ENCODE peak calls at places on chromosomes 7 and 10, in seven cellular contexts. One of them, this sample, is unnamed. For H3K4me1 and H3K27me3, the result is how much of the 10 kb centered on the place peaks cover.

GRCh38 chr10:6218692-6219493 is 16.2 kb downstream of the PFKFB3 start:
- DNase-seq in RWPE2: peak
- DNase-seq in ovary: no peak
- DNase-seq in left lung: no peak
- DNase-seq in CD8-positive, alpha-beta memory T cell: no peak
- DNase-seq in SK-N-SH: no peak
- DNase-seq in astrocyte: peak
- DNase-seq in this sample: no peak

GRCh38 chr7:70520604-70521003 is 611.3 kb upstream of the GALNT17 start:
- DNase-seq in RWPE2: no peak
- DNase-seq in ovary: no peak
- DNase-seq in left lung: no peak
- DNase-seq in CD8-positive, alpha-beta memory T cell: no peak
- DNase-seq in SK-N-SH: no peak
- DNase-seq in astrocyte: peak
- DNase-seq in this sample: no peak

GRCh38 chr7:39375874-39376190 is 190.4 kb upstream of the YAE1 start:
- DNase-seq in RWPE2: no peak
- DNase-seq in ovary: no peak
- DNase-seq in left lung: no peak
- DNase-seq in CD8-positive, alpha-beta memory T cell: no peak
- DNase-seq in SK-N-SH: no peak
- DNase-seq in astrocyte: no peak
- DNase-seq in this sample: no peak

GRCh38 chr10:127798116-127798515 is 61.1 kb downstream of the FOXI2 start:
- DNase-seq in RWPE2: no peak
- DNase-seq in ovary: peak
- DNase-seq in left lung: no peak
- DNase-seq in CD8-positive, alpha-beta memory T cell: no peak
- DNase-seq in SK-N-SH: no peak
- DNase-seq in astrocyte: no peak
- DNase-seq in this sample: no peak

GRCh38 chr7:127822822-127823508 is 171.0 kb downstream of the SND1 start:
- DNase-seq in RWPE2: no peak
- DNase-seq in ovary: no peak
- DNase-seq in left lung: no peak
- DNase-seq in CD8-positive, alpha-beta memory T cell: no peak
- DNase-seq in SK-N-SH: no peak
- DNase-seq in astrocyte: no peak
- DNase-seq in this sample: peak

GRCh38 chr10:93208717-93209464 is 135.2 kb downstream of the CYP26A1 start:
- DNase-seq in RWPE2: no peak
- DNase-seq in ovary: no peak
- DNase-seq in left lung: no peak
- DNase-seq in CD8-positive, alpha-beta memory T cell: no peak
- DNase-seq in SK-N-SH: no peak
- DNase-seq in astrocyte: peak
- DNase-seq in this sample: no peak

GRCh38 chr7:139775829-139776266 is 1.9 kb downstream of the HIPK2 start:
- DNase-seq in RWPE2: no peak
- DNase-seq in ovary: peak
- DNase-seq in left lung: peak
- DNase-seq in CD8-positive, alpha-beta memory T cell: peak
- DNase-seq in SK-N-SH: peak
- DNase-seq in astrocyte: peak
- DNase-seq in this sample: no peak

GRCh38 chr7:118288098-118288497 is 63.6 kb downstream of the ANKRD7 start:
- DNase-seq in RWPE2: no peak
- DNase-seq in ovary: no peak
- DNase-seq in left lung: no peak
- DNase-seq in CD8-positive, alpha-beta memory T cell: peak
- DNase-seq in SK-N-SH: no peak
- DNase-seq in astrocyte: no peak
- DNase-seq in this sample: no peak

GRCh38 chr7:51455948-51456347 is 139.3 kb upstream of the COBL start:
- DNase-seq in RWPE2: no peak
- DNase-seq in ovary: no peak
- DNase-seq in left lung: no peak
- DNase-seq in CD8-positive, alpha-beta memory T cell: no peak
- DNase-seq in SK-N-SH: peak
- DNase-seq in astrocyte: no peak
- DNase-seq in this sample: no peak

GRCh38 chr7:140678816-140679130 is 6.0 kb downstream of the ADCK2 start:
- DNase-seq in RWPE2: no peak
- DNase-seq in ovary: no peak
- DNase-seq in left lung: no peak
- DNase-seq in CD8-positive, alpha-beta memory T cell: no peak
- DNase-seq in SK-N-SH: no peak
- DNase-seq in astrocyte: no peak
- DNase-seq in this sample: no peak

GRCh38 chr7:148575640-148576411 is 14.7 kb upstream of the C7orf33 start:
- DNase-seq in RWPE2: no peak
- DNase-seq in ovary: peak
- DNase-seq in left lung: peak
- DNase-seq in CD8-positive, alpha-beta memory T cell: peak
- DNase-seq in SK-N-SH: peak
- DNase-seq in astrocyte: peak
- DNase-seq in this sample: peak

GRCh38 chr10:14396441-14397048 is 65.8 kb upstream of the FRMD4A start:
- DNase-seq in RWPE2: no peak
- DNase-seq in ovary: no peak
- DNase-seq in left lung: no peak
- DNase-seq in CD8-positive, alpha-beta memory T cell: no peak
- DNase-seq in SK-N-SH: peak
- DNase-seq in astrocyte: peak
- DNase-seq in this sample: no peak

GRCh38 chr10:89160339-89160738 is 46.8 kb downstream of the CH25H start:
- DNase-seq in RWPE2: no peak
- DNase-seq in ovary: no peak
- DNase-seq in left lung: no peak
- DNase-seq in CD8-positive, alpha-beta memory T cell: no peak
- DNase-seq in SK-N-SH: no peak
- DNase-seq in astrocyte: no peak
- DNase-seq in this sample: no peak

GRCh38 chr10:97718178-97718577 is 4.6 kb downstream of the MARVELD1 start:
- DNase-seq in RWPE2: no peak
- DNase-seq in ovary: no peak
- DNase-seq in left lung: no peak
- DNase-seq in CD8-positive, alpha-beta memory T cell: no peak
- DNase-seq in SK-N-SH: no peak
- DNase-seq in astrocyte: no peak
- DNase-seq in this sample: no peak

GRCh38 chr10:87694011-87694794 is 34.5 kb downstream of the PAPSS2 start:
- DNase-seq in RWPE2: no peak
- DNase-seq in ovary: no peak
- DNase-seq in left lung: no peak
- DNase-seq in CD8-positive, alpha-beta memory T cell: no peak
- DNase-seq in SK-N-SH: no peak
- DNase-seq in astrocyte: no peak
- DNase-seq in this sample: no peak

GRCh38 chr7:107277331-107277730 is 108.5 kb downstream of the HBP1 start:
- DNase-seq in RWPE2: no peak
- DNase-seq in ovary: no peak
- DNase-seq in left lung: no peak
- DNase-seq in CD8-positive, alpha-beta memory T cell: no peak
- DNase-seq in SK-N-SH: no peak
- DNase-seq in astrocyte: no peak
- DNase-seq in this sample: no peak

GRCh38 chr7:100174582-100174981 is 2.6 kb downstream of the GPC2 start:
- DNase-seq in RWPE2: no peak
- DNase-seq in ovary: no peak
- DNase-seq in left lung: no peak
- DNase-seq in CD8-positive, alpha-beta memory T cell: no peak
- DNase-seq in SK-N-SH: no peak
- DNase-seq in astrocyte: no peak
- DNase-seq in this sample: no peak

GRCh38 chr10:99369126-99369525 is 40.0 kb downstream of the CNNM1 start:
- DNase-seq in RWPE2: no peak
- DNase-seq in ovary: no peak
- DNase-seq in left lung: no peak
- DNase-seq in CD8-positive, alpha-beta memory T cell: no peak
- DNase-seq in SK-N-SH: no peak
- DNase-seq in astrocyte: peak
- DNase-seq in this sample: no peak

GRCh38 chr7:5598769-5599371 is 175.2 kb upstream of the TNRC18 start:
- DNase-seq in RWPE2: peak
- DNase-seq in ovary: peak
- DNase-seq in left lung: no peak
- DNase-seq in CD8-positive, alpha-beta memory T cell: no peak
- DNase-seq in SK-N-SH: peak
- DNase-seq in astrocyte: no peak
- DNase-seq in this sample: no peak

GRCh38 chr10:119541046-119541445 is 1.5 kb downstream of the RGS10 start:
- DNase-seq in RWPE2: no peak
- DNase-seq in ovary: no peak
- DNase-seq in left lung: no peak
- DNase-seq in CD8-positive, alpha-beta memory T cell: no peak
- DNase-seq in SK-N-SH: no peak
- DNase-seq in astrocyte: peak
- DNase-seq in this sample: no peak

GRCh38 chr7:2321020-2321419 is 6.8 kb upstream of the SNX8 start:
- DNase-seq in RWPE2: no peak
- DNase-seq in ovary: no peak
- DNase-seq in left lung: no peak
- DNase-seq in CD8-positive, alpha-beta memory T cell: no peak
- DNase-seq in SK-N-SH: no peak
- DNase-seq in astrocyte: no peak
- DNase-seq in this sample: no peak

GRCh38 chr7:71308105-71308504 is 176.2 kb downstream of the GALNT17 start:
- DNase-seq in RWPE2: no peak
- DNase-seq in ovary: no peak
- DNase-seq in left lung: no peak
- DNase-seq in CD8-positive, alpha-beta memory T cell: no peak
- DNase-seq in SK-N-SH: no peak
- DNase-seq in astrocyte: peak
- DNase-seq in this sample: no peak

GRCh38 chr7:116087984-116088383 is 57.4 kb upstream of the TFEC start:
- DNase-seq in RWPE2: no peak
- DNase-seq in ovary: no peak
- DNase-seq in left lung: no peak
- DNase-seq in CD8-positive, alpha-beta memory T cell: no peak
- DNase-seq in SK-N-SH: no peak
- DNase-seq in astrocyte: no peak
- DNase-seq in this sample: no peak

GRCh38 chr7:73647725-73648592 is 19.7 kb upstream of the VPS37D start:
- DNase-seq in RWPE2: no peak
- DNase-seq in ovary: no peak
- DNase-seq in left lung: no peak
- DNase-seq in CD8-positive, alpha-beta memory T cell: peak
- DNase-seq in SK-N-SH: peak
- DNase-seq in astrocyte: no peak
- DNase-seq in this sample: no peak

GRCh38 chr10:131723601-131724530 is 176.9 kb upstream of the PPP2R2D start:
- DNase-seq in RWPE2: no peak
- DNase-seq in ovary: no peak
- DNase-seq in left lung: no peak
- DNase-seq in CD8-positive, alpha-beta memory T cell: no peak
- DNase-seq in SK-N-SH: peak
- DNase-seq in astrocyte: no peak
- DNase-seq in this sample: no peak

DNA sequence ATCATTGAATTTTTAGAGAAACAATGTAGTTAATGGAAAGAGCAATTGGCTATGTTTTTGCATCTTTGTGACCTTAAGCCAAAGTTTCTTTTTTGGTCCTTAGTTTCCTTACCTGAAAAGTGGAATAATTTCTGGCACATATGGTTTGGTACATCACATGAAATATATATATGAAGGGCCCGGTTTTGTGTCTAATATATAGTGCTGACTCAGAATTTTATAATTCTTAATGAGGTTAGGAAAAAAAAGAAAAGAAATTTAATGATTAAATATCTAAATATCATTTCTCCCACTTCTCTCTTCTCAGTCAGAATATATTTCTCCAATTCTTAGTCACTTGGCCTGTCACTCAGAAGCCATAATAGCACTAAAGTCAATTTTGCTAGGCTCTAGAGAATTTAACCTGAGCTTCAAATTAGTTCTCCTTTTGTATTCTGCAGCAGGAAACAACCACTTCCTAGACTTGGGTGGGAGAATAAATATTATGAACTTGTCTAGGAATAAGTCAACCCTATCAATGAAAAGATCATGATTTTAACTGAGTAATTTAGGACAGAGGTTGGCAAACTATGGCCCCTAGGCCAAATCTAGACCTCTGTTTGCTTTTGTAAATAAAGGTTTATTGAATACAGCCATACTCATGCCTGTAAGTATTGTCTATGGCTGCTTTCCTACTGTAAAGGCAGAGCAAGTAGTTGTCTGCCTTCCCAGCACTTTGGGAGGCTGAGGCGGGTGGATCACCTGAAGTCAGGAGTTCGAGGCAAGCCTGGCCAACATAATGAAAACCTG is 34.6 kb downstream of the PPP1R9A start:
- DNase-seq in RWPE2: no peak
- DNase-seq in ovary: no peak
- DNase-seq in left lung: no peak
- DNase-seq in CD8-positive, alpha-beta memory T cell: no peak
- DNase-seq in SK-N-SH: no peak
- DNase-seq in astrocyte: no peak
- DNase-seq in this sample: no peak
- H3K4me1 ChIP-seq in RWPE2: under half
- H3K4me1 ChIP-seq in ovary: under half
- H3K4me1 ChIP-seq in left lung: under half
- H3K4me1 ChIP-seq in CD8-positive, alpha-beta memory T cell: under half
- H3K4me1 ChIP-seq in SK-N-SH: under half
- H3K4me1 ChIP-seq in astrocyte: under half
- H3K4me1 ChIP-seq in this sample: under half

GRCh38 chr7:156147771-156148504 is 335.7 kb upstream of the SHH start:
- DNase-seq in RWPE2: no peak
- DNase-seq in ovary: no peak
- DNase-seq in left lung: no peak
- DNase-seq in CD8-positive, alpha-beta memory T cell: no peak
- DNase-seq in SK-N-SH: no peak
- DNase-seq in astrocyte: no peak
- DNase-seq in this sample: no peak
- H3K27me3 ChIP-seq in RWPE2: under half
- H3K27me3 ChIP-seq in ovary: under half
- H3K27me3 ChIP-seq in left lung: under half
- H3K27me3 ChIP-seq in CD8-positive, alpha-beta memory T cell: under half
- H3K27me3 ChIP-seq in SK-N-SH: half or more
- H3K27me3 ChIP-seq in astrocyte: under half
- H3K27me3 ChIP-seq in this sample: under half

DNA sequence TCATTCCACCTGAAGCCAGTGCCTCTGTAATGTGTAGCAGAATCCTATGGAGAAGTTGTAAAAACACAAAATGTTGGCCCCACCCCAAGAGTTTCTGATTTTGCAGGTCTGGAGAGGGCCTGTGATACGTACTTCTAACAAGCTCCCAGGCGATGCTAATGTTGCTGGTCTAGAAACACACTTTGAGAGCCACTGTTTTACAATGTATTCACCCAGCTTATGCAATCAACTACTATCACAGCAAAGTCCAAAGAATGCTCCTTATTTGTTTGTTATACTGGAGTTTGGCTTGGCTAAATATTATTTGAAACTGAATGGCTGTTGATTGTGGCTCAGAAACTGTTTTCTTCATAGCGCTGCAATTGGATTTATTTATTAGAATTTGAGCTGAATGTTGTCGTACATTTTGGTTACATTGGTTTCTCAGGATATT is 44.3 kb downstream of the DNAJB9 start:
- DNase-seq in RWPE2: no peak
- DNase-seq in ovary: no peak
- DNase-seq in left lung: no peak
- DNase-seq in CD8-positive, alpha-beta memory T cell: no peak
- DNase-seq in SK-N-SH: no peak
- DNase-seq in astrocyte: no peak
- DNase-seq in this sample: no peak
- H3K27ac ChIP-seq in RWPE2: no peak
- H3K27ac ChIP-seq in ovary: no peak
- H3K27ac ChIP-seq in left lung: no peak
- H3K27ac ChIP-seq in CD8-positive, alpha-beta memory T cell: no peak
- H3K27ac ChIP-seq in SK-N-SH: no peak
- H3K27ac ChIP-seq in astrocyte: no peak
- H3K27ac ChIP-seq in this sample: no peak

GRCh38 chr10:48363617-48364355 is 57.3 kb downstream of the MAPK8 start:
- DNase-seq in RWPE2: no peak
- DNase-seq in ovary: no peak
- DNase-seq in left lung: no peak
- DNase-seq in CD8-positive, alpha-beta memory T cell: peak
- DNase-seq in SK-N-SH: peak
- DNase-seq in astrocyte: peak
- DNase-seq in this sample: peak
- H3K4me1 ChIP-seq in RWPE2: under half
- H3K4me1 ChIP-seq in ovary: under half
- H3K4me1 ChIP-seq in left lung: under half
- H3K4me1 ChIP-seq in CD8-positive, alpha-beta memory T cell: under half
- H3K4me1 ChIP-seq in SK-N-SH: under half
- H3K4me1 ChIP-seq in astrocyte: under half
- H3K4me1 ChIP-seq in this sample: under half

This sample was measured in iPS DF 6.9.